ENCODE peak calls at places on chromosomes 16 and 17, in four cellular contexts. E, F, W and M are unnamed samples.

GRCh38 chr16:84605339-84605848 is 12.5 kb downstream of the COTL1 start:
- DNase-seq in E (no peak), F (no peak), W (no peak), M (no peak)

GRCh38 chr17:14205992-14206461 is 30.6 kb downstream of the CDRT15 start:
- DNase-seq in E (peak; percentile 84), F (no peak), W (peak; percentile 87), M (no peak)

GRCh38 chr16:633336-634050 is 2.6 kb downstream of the METTL26 start:
- DNase-seq in E (peak; percentile 58), F (no peak), W (no peak), M (no peak)

GRCh38 chr17:15185625-15185991 is 79.5 kb downstream of the PMP22 start:
- DNase-seq in E (peak; percentile 38), F (peak; percentile 13), W (no peak), M (no peak)

GRCh38 chr17:78095035-78095434 is 33.5 kb downstream of the TMC6 start:
- DNase-seq in E (no peak), F (no peak), W (no peak), M (no peak)

GRCh38 chr17:76381633-76382304 is 2.6 kb upstream of the SPHK1 start:
- DNase-seq in E (peak; percentile 58), F (no peak), W (no peak), M (no peak)

GRCh38 chr17:83084621-83085056 is 5.2 kb downstream of the METRNL start:
- DNase-seq in E (peak; percentile 48), F (no peak), W (no peak), M (no peak)

GRCh38 chr16:50613281-50613991 is 65.2 kb downstream of the NKD1 start:
- DNase-seq in E (peak; percentile 36), F (no peak), W (no peak), M (no peak)

GRCh38 chr16:88920618-88921602 is 54.5 kb upstream of the PABPN1L start:
- DNase-seq in E (peak; percentile 92), F (no peak), W (peak; percentile 85), M (no peak)

GRCh38 chr17:37261286-37261685 is 114.5 kb upstream of the C17orf78 start:
- DNase-seq in E (no peak), F (no peak), W (no peak), M (no peak)

GRCh38 chr17:68775338-68775737 is 174.2 kb upstream of the FAM20A start:
- DNase-seq in E (no peak), F (no peak), W (no peak), M (no peak)

GRCh38 chr17:19382581-19383444 is 4.2 kb downstream of the MFAP4 start:
- DNase-seq in E (no peak), F (no peak), W (no peak), M (no peak)

GRCh38 chr16:84616515-84616914 is 1.4 kb downstream of the COTL1 start:
- DNase-seq in E (no peak), F (no peak), W (no peak), M (no peak)

GRCh38 chr16:22813223-22813945 is 578 bp upstream of the HS3ST2 start:
- DNase-seq in E (peak; percentile 76), F (no peak), W (peak; percentile 42), M (peak; percentile 54)

GRCh38 chr17:80678621-80679020 is 134.0 kb downstream of the RPTOR start:
- DNase-seq in E (no peak), F (no peak), W (no peak), M (no peak)

GRCh38 chr16:66604376-66605176 is at the start of gene CMTM3:
- DNase-seq in E (peak; percentile 91), F (no peak), W (peak; percentile 75), M (no peak)

GRCh38 chr17:32927724-32928526 is at the start of gene TMEM98:
- DNase-seq in E (peak; percentile 77), F (no peak), W (peak; percentile 20), M (no peak)

GRCh38 chr17:31582151-31582907 is 190.9 kb downstream of the RAB11FIP4 start:
- DNase-seq in E (peak; percentile 90), F (peak; percentile 51), W (peak; percentile 62), M (no peak)

GRCh38 chr16:61233718-61234117 is 802.5 kb downstream of the CDH8 start:
- DNase-seq in E (no peak), F (no peak), W (no peak), M (no peak)

GRCh38 chr16:70712942-70713341 is 27.1 kb upstream of the MTSS2 start:
- DNase-seq in E (no peak), F (no peak), W (no peak), M (no peak)

GRCh38 chr16:19690196-19690595 is 27.8 kb downstream of the KNOP1 start:
- DNase-seq in E (peak; percentile 64), F (no peak), W (no peak), M (no peak)

GRCh38 chr16:25264599-25264998 is 7.0 kb upstream of the ZKSCAN2 start:
- DNase-seq in E (peak; percentile 56), F (no peak), W (no peak), M (no peak)

GRCh38 chr17:22435231-22435974 is 743.1 kb downstream of the KCNJ18 start:
- DNase-seq in E (no peak), F (no peak), W (no peak), M (no peak)

GRCh38 chr17:80441133-80441578 is 26.2 kb downstream of the ENDOV start:
- DNase-seq in E (peak; percentile 83), F (no peak), W (peak; percentile 34), M (peak; percentile 50)

GRCh38 chr16:27446721-27447120 is 44.7 kb downstream of the IL21R start:
- DNase-seq in E (peak; percentile 56), F (peak; percentile 24), W (no peak), M (no peak)

GRCh38 chr17:20944014-20944905 is 98.6 kb downstream of the USP22 start:
- DNase-seq in E (no peak), F (no peak), W (no peak), M (peak; percentile 50)

GRCh38 chr17:27610304-27610676 is 20.7 kb upstream of the LGALS9 start:
- DNase-seq in E (no peak), F (no peak), W (no peak), M (no peak)

GRCh38 chr16:28258571-28258970 is 33.8 kb upstream of the SBK1 start:
- DNase-seq in E (peak; percentile 80), F (no peak), W (peak; percentile 71), M (no peak)

GRCh38 chr17:34635876-34636275 is 56.5 kb downstream of the TMEM132E start:
- DNase-seq in E (no peak), F (no peak), W (no peak), M (no peak)

GRCh38 chr16:72753883-72754282 is 294.0 kb downstream of the ZFHX3 start:
- DNase-seq in E (no peak), F (no peak), W (no peak), M (no peak)

GRCh38 chr16:1407749-1408148 is 6.8 kb downstream of the UNKL start:
- DNase-seq in E (peak; percentile 73), F (no peak), W (no peak), M (no peak)

GRCh38 chr16:87971933-87972332 is 20.7 kb downstream of the BANP start:
- DNase-seq in E (no peak), F (no peak), W (no peak), M (no peak)

GRCh38 chr17:41421116-41421515 is 3.3 kb downstream of the KRT37 start:
- DNase-seq in E (no peak), F (no peak), W (no peak), M (no peak)
- H3K4me3 ChIP-seq in E (no peak overlapping the region), F (no peak overlapping the region), W (no peak overlapping the region), M (no peak overlapping the region)

DNA sequence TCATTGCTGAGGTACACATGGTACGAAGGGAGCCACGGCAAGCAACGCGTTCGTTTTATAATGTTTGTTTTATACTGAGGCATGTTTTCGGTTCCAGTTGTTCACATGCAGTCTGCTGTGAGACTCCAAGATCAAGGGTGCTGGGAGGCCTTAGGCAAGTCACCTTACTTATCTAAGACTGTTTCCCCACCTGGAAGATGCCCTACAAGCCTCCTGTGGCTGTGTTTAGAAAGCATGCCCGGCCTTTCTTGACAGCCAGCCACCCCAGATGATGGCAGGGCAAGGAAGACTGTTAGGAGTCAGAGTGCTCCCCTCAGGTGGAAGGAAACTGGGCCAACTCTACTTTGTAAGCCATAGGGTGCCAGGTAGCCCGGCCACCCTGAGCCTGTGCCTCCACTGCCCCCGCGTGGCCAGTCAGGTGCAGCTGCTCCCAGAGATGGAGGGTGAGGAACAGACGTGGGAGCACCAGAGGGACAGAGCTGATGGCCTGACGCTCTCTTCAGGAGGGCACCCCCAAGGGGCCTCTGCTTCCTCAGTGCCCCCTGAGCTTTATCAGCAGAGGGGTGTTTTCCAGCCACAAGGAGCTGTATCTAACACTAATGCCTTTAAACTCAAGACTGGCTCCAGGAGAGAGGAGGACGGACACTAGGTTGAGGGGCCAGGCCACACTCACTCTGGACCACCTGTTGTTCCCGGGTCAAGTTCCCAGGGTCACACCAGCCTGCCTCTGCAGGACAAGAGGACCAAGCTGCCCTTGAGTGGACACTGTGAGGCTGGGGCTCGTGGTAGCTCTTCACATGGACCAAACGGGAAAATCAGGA is 5.4 kb downstream of the NAT9 start:
- DNase-seq in E (peak; percentile 84), F (no peak), W (peak; percentile 64), M (no peak)
- H3K4me1 ChIP-seq in E (peaks cover 5% of the 10 kb centered on the region), F (peaks cover 31% of the 10 kb centered on the region), W (peaks cover 65% of the 10 kb centered on the region), M (peaks cover 1% of the 10 kb centered on the region)

GRCh38 chr16:68423771-68424170 is 24.5 kb downstream of the SMPD3 start:
- DNase-seq in E (no peak), F (no peak), W (no peak), M (no peak)
- H3K27ac ChIP-seq in E (no peak overlapping the region), F (no peak overlapping the region), W (no peak overlapping the region), M (no peak overlapping the region)

DNA sequence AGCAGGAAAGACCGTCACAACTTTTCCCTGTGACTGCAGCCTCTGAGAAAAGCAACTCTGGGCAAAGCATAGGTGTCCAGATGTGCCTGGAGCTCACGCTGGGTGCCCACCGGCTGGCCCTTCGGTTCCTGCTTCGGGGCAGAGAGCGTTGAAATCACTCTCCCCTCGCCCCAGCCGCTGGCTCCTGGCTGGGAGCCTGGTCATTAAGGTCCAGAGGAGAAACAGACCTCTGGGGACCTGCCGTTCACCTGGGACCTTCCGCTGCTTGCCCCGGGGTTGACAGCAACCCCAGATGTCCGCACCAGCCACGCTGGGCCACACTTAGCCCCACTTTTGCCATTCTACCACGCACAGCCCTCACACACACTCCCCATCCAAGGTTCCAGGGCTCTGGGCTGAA is 13.1 kb downstream of the MRM3 start:
- DNase-seq in E (no peak), F (no peak), W (no peak), M (no peak)
- H3K4me3 ChIP-seq in E (peak overlapping the region; percentile 33), F (no peak overlapping the region), W (peak overlapping the region; percentile 59), M (no peak overlapping the region)

GRCh38 chr16:57534337-57534880 is 2.0 kb downstream of the CCDC102A start:
- DNase-seq in E (no peak), F (no peak), W (no peak), M (no peak)
- H3K4me1 ChIP-seq in E (peaks cover 5% of the 10 kb centered on the region), F (peaks cover 31% of the 10 kb centered on the region), W (peaks cover 65% of the 10 kb centered on the region), M (peaks cover 16% of the 10 kb centered on the region)

DNA sequence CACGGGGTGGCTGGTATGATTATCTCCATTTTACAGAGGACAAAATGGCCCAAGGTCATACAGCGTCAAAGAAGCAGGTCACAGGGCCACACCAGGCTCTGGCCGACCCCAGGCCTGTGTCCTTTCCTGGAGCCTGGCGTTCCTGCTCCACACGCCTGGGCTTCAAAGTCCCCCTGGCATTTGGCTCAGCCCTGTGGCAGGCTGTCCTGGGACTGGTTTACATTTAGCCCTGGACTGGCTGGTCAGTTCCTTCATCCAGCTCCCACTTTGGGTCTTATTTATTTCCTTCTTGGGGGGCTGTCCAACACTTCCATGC is 15.3 kb downstream of the TBX2 start:
- DNase-seq in E (no peak), F (no peak), W (no peak), M (no peak)
- H3K27ac ChIP-seq in E (no peak overlapping the region), F (peak overlapping the region; percentile 82), W (peak overlapping the region; percentile 93), M (no peak overlapping the region)